ENCODE peak calls at places on chromosomes 7 and 10, in five cellular contexts. One of them, this sample, is unnamed.

GRCh38 chr10:58016614-58017013 is 251.1 kb downstream of the IPMK start:
- DNase-seq in GM12864: no peak
- DNase-seq in kidney: no peak
- DNase-seq in heart left ventricle: no peak
- DNase-seq in astrocyte of the spinal cord: no peak
- DNase-seq in this sample: no peak

GRCh38 chr10:74901240-74901827 is 74.9 kb downstream of the KAT6B start:
- DNase-seq in heart left ventricle: no peak
- DNase-seq in astrocyte of the spinal cord: no peak
- DNase-seq in kidney: no peak
- DNase-seq in GM12864: no peak
- DNase-seq in this sample: no peak

GRCh38 chr7:107995184-107996071 is 7.5 kb downstream of the LAMB1 start:
- DNase-seq in GM12864: no peak
- DNase-seq in kidney: no peak
- DNase-seq in heart left ventricle: peak
- DNase-seq in astrocyte of the spinal cord: peak
- DNase-seq in this sample: peak

GRCh38 chr10:111384556-111384955 is 307.7 kb downstream of the ADRA2A start:
- DNase-seq in heart left ventricle: no peak
- DNase-seq in astrocyte of the spinal cord: no peak
- DNase-seq in kidney: no peak
- DNase-seq in GM12864: no peak
- DNase-seq in this sample: no peak

GRCh38 chr7:78499966-78500365 is 701.4 kb downstream of the PHTF2 start:
- DNase-seq in GM12864: no peak
- DNase-seq in kidney: no peak
- DNase-seq in astrocyte of the spinal cord: no peak
- DNase-seq in heart left ventricle: no peak
- DNase-seq in this sample: peak

GRCh38 chr7:152103691-152104090 is 78.2 kb downstream of the GALNT11 start:
- DNase-seq in GM12864: no peak
- DNase-seq in kidney: no peak
- DNase-seq in heart left ventricle: no peak
- DNase-seq in astrocyte of the spinal cord: no peak
- DNase-seq in this sample: no peak

GRCh38 chr7:47570649-47571050 is 11.3 kb downstream of the TNS3 start:
- DNase-seq in GM12864: no peak
- DNase-seq in astrocyte of the spinal cord: no peak
- DNase-seq in heart left ventricle: no peak
- DNase-seq in kidney: no peak
- DNase-seq in this sample: peak

GRCh38 chr10:97080051-97080776 is 105.5 kb downstream of the SLIT1 start:
- DNase-seq in astrocyte of the spinal cord: no peak
- DNase-seq in kidney: no peak
- DNase-seq in heart left ventricle: no peak
- DNase-seq in GM12864: no peak
- DNase-seq in this sample: no peak

GRCh38 chr10:32937824-32938482 is 20.1 kb downstream of the ITGB1 start:
- DNase-seq in heart left ventricle: no peak
- DNase-seq in astrocyte of the spinal cord: peak
- DNase-seq in GM12864: no peak
- DNase-seq in kidney: no peak
- DNase-seq in this sample: peak

GRCh38 chr7:146683439-146683838 is 566.8 kb downstream of the CNTNAP2 start:
- DNase-seq in astrocyte of the spinal cord: peak
- DNase-seq in kidney: no peak
- DNase-seq in heart left ventricle: no peak
- DNase-seq in GM12864: no peak
- DNase-seq in this sample: no peak

GRCh38 chr10:132364594-132364970 is 32.4 kb upstream of the PWWP2B start:
- DNase-seq in kidney: no peak
- DNase-seq in astrocyte of the spinal cord: no peak
- DNase-seq in GM12864: no peak
- DNase-seq in heart left ventricle: no peak
- DNase-seq in this sample: no peak

GRCh38 chr7:27179503-27180430 is 5.3 kb downstream of the HOXA11 start:
- DNase-seq in astrocyte of the spinal cord: peak
- DNase-seq in GM12864: no peak
- DNase-seq in heart left ventricle: no peak
- DNase-seq in kidney: peak
- DNase-seq in this sample: peak

GRCh38 chr7:101870361-101871062 is 53.1 kb downstream of the CUX1 start:
- DNase-seq in heart left ventricle: no peak
- DNase-seq in GM12864: no peak
- DNase-seq in astrocyte of the spinal cord: no peak
- DNase-seq in kidney: no peak
- DNase-seq in this sample: no peak

GRCh38 chr10:58531084-58531695 is 18.5 kb downstream of the BICC1 start:
- DNase-seq in astrocyte of the spinal cord: peak
- DNase-seq in heart left ventricle: peak
- DNase-seq in kidney: no peak
- DNase-seq in GM12864: peak
- DNase-seq in this sample: peak

GRCh38 chr7:48089415-48089975 is 430 bp downstream of the UPP1 start:
- DNase-seq in kidney: peak
- DNase-seq in GM12864: no peak
- DNase-seq in astrocyte of the spinal cord: peak
- DNase-seq in heart left ventricle: no peak
- DNase-seq in this sample: no peak

GRCh38 chr10:29554660-29555059 is 80.1 kb downstream of the SVIL start:
- DNase-seq in heart left ventricle: no peak
- DNase-seq in GM12864: no peak
- DNase-seq in astrocyte of the spinal cord: peak
- DNase-seq in kidney: peak
- DNase-seq in this sample: peak

GRCh38 chr10:132774905-132775863 is 10.8 kb downstream of the NKX6-2 start:
- DNase-seq in kidney: no peak
- DNase-seq in heart left ventricle: no peak
- DNase-seq in GM12864: no peak
- DNase-seq in astrocyte of the spinal cord: no peak
- DNase-seq in this sample: no peak

GRCh38 chr7:136133491-136133990 is 156.4 kb upstream of the MTPN start:
- DNase-seq in GM12864: no peak
- DNase-seq in heart left ventricle: no peak
- DNase-seq in astrocyte of the spinal cord: peak
- DNase-seq in kidney: no peak
- DNase-seq in this sample: no peak

GRCh38 chr7:92831716-92832622 is 4.4 kb downstream of the CDK6 start:
- DNase-seq in GM12864: no peak
- DNase-seq in kidney: no peak
- DNase-seq in astrocyte of the spinal cord: peak
- DNase-seq in heart left ventricle: no peak
- DNase-seq in this sample: peak

GRCh38 chr7:50754684-50755083 is 28.0 kb downstream of the GRB10 start:
- DNase-seq in kidney: no peak
- DNase-seq in heart left ventricle: no peak
- DNase-seq in GM12864: no peak
- DNase-seq in astrocyte of the spinal cord: no peak
- DNase-seq in this sample: no peak

GRCh38 chr10:17835688-17836087 is 26.5 kb downstream of the MRC1 start:
- DNase-seq in kidney: no peak
- DNase-seq in heart left ventricle: no peak
- DNase-seq in astrocyte of the spinal cord: peak
- DNase-seq in GM12864: no peak
- DNase-seq in this sample: peak

GRCh38 chr7:90401989-90402388 is 1.3 kb upstream of the CLDN12 start:
- DNase-seq in astrocyte of the spinal cord: no peak
- DNase-seq in GM12864: no peak
- DNase-seq in kidney: no peak
- DNase-seq in heart left ventricle: no peak
- DNase-seq in this sample: no peak

GRCh38 chr10:116910924-116911323 is 61.6 kb downstream of the ENO4 start:
- DNase-seq in kidney: no peak
- DNase-seq in heart left ventricle: no peak
- DNase-seq in GM12864: no peak
- DNase-seq in astrocyte of the spinal cord: no peak
- DNase-seq in this sample: no peak

GRCh38 chr7:2100278-2101205 is 132.2 kb downstream of the MAD1L1 start:
- DNase-seq in heart left ventricle: no peak
- DNase-seq in astrocyte of the spinal cord: no peak
- DNase-seq in GM12864: no peak
- DNase-seq in kidney: no peak
- DNase-seq in this sample: no peak
- TF ChIP-seq CTCF in heart left ventricle: peak
- TF ChIP-seq CTCF in astrocyte of the spinal cord: no peak
- TF ChIP-seq CTCF in GM12864: peak
- TF ChIP-seq CTCF in kidney: no peak
- TF ChIP-seq CTCF in this sample: no peak

DNA sequence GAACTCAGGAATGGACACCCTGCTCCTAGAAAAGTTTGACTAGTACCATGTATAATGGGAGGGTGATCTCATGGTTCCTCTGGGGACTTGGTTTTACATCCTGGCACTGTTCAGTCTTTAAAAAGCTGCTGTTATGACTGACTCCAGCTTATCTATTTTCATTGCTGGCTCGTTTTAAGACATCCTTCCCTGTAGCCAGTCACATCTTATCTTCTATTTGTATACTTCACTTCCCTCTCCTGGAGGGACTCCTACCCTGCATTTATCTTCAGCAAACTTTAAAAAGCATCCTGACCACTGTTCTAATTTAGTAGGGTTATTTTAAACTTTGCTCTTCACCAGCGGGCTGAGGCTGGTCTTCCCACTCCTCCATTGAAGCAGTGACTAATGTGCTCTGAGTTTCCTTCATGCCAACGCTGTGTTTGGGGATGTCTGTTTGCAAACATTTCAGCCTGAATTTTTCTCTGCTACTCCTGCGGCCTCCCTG is 72.9 kb upstream of the ARMC3 start:
- DNase-seq in heart left ventricle: no peak
- DNase-seq in GM12864: no peak
- DNase-seq in kidney: no peak
- DNase-seq in astrocyte of the spinal cord: no peak
- DNase-seq in this sample: no peak
- TF ChIP-seq CTCF in heart left ventricle: no peak
- TF ChIP-seq CTCF in GM12864: no peak
- TF ChIP-seq CTCF in kidney: no peak
- TF ChIP-seq CTCF in astrocyte of the spinal cord: no peak
- TF ChIP-seq CTCF in this sample: peak

GRCh38 chr7:45215611-45216062 is 58.0 kb downstream of the RAMP3 start:
- DNase-seq in kidney: no peak
- DNase-seq in astrocyte of the spinal cord: no peak
- DNase-seq in heart left ventricle: no peak
- DNase-seq in GM12864: no peak
- DNase-seq in this sample: no peak

GRCh38 chr7:45216181-45216580 is 58.6 kb downstream of the RAMP3 start:
- DNase-seq in heart left ventricle: no peak
- DNase-seq in astrocyte of the spinal cord: no peak
- DNase-seq in kidney: no peak
- DNase-seq in GM12864: no peak
- DNase-seq in this sample: no peak

GRCh38 chr7:45219130-45219529 is 61.5 kb downstream of the RAMP3 start:
- DNase-seq in kidney: no peak
- DNase-seq in astrocyte of the spinal cord: no peak
- DNase-seq in heart left ventricle: no peak
- DNase-seq in GM12864: no peak
- DNase-seq in this sample: no peak

GRCh38 chr7:45216622-45217165 is 59.1 kb downstream of the RAMP3 start:
- DNase-seq in GM12864: no peak
- DNase-seq in heart left ventricle: no peak
- DNase-seq in astrocyte of the spinal cord: no peak
- DNase-seq in kidney: no peak
- DNase-seq in this sample: no peak

GRCh38 chr7:45217358-45217757 is 59.8 kb downstream of the RAMP3 start:
- DNase-seq in astrocyte of the spinal cord: no peak
- DNase-seq in kidney: no peak
- DNase-seq in heart left ventricle: no peak
- DNase-seq in GM12864: no peak
- DNase-seq in this sample: no peak
- TF ChIP-seq CTCF in astrocyte of the spinal cord: peak
- TF ChIP-seq CTCF in kidney: peak
- TF ChIP-seq CTCF in heart left ventricle: peak
- TF ChIP-seq CTCF in GM12864: no peak
- TF ChIP-seq CTCF in this sample: no peak

DNA sequence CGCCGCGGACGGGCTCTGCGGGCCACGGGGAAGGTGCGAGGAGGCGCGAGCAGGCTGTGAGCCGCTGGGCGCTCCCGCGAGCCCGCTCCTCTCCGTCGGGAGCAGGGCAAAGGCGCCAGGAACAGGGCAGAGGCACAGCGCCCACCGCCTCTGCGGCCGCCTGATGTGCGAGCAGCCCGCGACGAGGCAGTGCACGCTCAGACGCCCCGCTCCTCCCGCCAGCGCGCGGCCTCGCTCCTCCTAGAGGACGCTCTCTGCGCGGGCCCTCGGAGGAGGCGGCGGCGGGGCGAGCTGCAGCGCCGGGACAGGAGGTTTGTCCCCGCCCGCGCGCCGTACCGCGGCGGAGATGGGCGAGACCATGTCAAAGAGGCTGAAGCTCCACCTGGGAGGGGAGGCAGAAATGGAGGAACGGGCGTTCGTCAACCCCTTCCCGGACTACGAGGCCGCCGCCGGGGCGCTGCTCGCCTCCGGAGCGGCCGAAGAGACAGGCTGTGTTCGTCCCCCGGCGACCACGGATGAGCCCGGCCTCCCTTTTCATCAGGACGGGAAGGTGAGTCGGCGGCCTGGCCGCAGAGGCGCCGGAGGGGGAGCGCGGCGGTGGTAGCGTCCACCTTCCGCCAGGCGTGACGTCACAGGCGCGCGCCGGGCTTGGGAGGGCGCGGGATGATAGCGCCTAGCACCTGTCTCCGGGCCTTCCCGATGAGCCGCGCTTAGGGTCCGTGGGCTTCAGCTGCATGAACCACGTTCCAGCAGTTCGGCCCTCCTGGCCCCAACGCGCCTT is 733 bp downstream of the LANCL2 start:
- DNase-seq in GM12864: peak
- DNase-seq in astrocyte of the spinal cord: peak
- DNase-seq in heart left ventricle: peak
- DNase-seq in kidney: peak
- DNase-seq in this sample: peak
- TF ChIP-seq CTCF in GM12864: peak
- TF ChIP-seq CTCF in astrocyte of the spinal cord: no peak
- TF ChIP-seq CTCF in heart left ventricle: peak
- TF ChIP-seq CTCF in kidney: peak
- TF ChIP-seq CTCF in this sample: peak

DNA sequence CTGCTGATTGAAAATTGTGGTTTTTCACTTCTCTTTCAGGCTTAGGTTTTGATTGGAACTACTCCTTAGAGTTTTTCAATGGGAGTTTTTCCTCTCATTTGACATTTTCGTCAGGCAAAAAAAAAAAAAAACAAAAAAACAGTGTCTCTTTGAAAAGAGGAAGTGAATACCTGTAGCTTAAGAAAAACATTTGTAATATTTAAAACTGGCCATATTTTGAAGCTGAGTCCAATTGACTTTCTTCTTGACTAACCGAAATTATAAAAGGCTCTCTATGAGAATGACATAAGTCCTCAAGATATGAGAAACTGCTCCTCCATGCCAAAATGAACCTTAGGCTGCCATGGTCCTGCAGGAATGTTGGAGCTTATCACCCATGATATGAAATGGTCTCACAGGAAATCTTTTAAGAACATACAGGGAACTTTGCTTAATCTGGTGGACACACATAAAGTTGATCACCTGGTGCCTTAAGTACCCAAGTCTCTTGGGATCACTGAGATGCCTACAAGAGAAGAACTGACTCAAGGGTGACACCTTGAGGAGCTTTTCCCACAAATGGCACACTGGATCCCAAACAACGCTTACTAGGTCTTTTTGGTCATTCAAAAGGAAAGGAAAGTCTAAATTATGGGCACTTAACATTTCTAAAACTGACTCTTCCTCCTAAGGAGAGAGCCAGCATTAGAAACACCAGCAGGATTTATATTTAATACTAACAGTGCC is 263.4 kb downstream of the CDC14C start:
- DNase-seq in astrocyte of the spinal cord: no peak
- DNase-seq in kidney: no peak
- DNase-seq in heart left ventricle: no peak
- DNase-seq in GM12864: no peak
- DNase-seq in this sample: no peak
- TF ChIP-seq CTCF in astrocyte of the spinal cord: no peak
- TF ChIP-seq CTCF in kidney: no peak
- TF ChIP-seq CTCF in heart left ventricle: no peak
- TF ChIP-seq CTCF in GM12864: peak
- TF ChIP-seq CTCF in this sample: no peak